ENCODE peak calls at places on chromosomes 11 and 22, in six cellular contexts. B is activated B cell treated with CpG ODN at 0.5 μM for 24 hours, C is cardiac muscle cell, S is EH, Y is substantia nigra, U is pons. F is an unnamed sample.

GRCh38 chr11:2988996-2989395 is 3.1 kb downstream of the NAP1L4 start:
- DNase-seq in B (no peak), C (no peak), S (peak), Y (no peak), U (no peak), F (no peak)

GRCh38 chr11:80241766-80242165 is 800.9 kb upstream of the TENM4 start:
- DNase-seq in B (no peak), C (no peak), S (no peak), Y (no peak), U (no peak), F (no peak)

GRCh38 chr11:116808262-116809175 is 14.6 kb downstream of the APOA4 start:
- DNase-seq in B (no peak), C (no peak), S (peak), Y (no peak), U (no peak), F (peak)

GRCh38 chr11:94860333-94860732 is 92.2 kb downstream of the AMOTL1 start:
- DNase-seq in B (no peak), C (no peak), S (no peak), Y (no peak), U (no peak), F (no peak)

GRCh38 chr11:60951909-60952741 is at the start of gene SLC15A3:
- DNase-seq in B (peak), C (no peak), S (peak), Y (peak), U (peak), F (peak)

GRCh38 chr11:109785714-109786113 is 307.5 kb upstream of the ZC3H12C start:
- DNase-seq in B (no peak), C (no peak), S (peak), Y (no peak), U (peak), F (no peak)

GRCh38 chr22:22030493-22031182 is 48.1 kb upstream of the TOP3B start:
- DNase-seq in B (peak), C (peak), S (peak), Y (no peak), U (no peak), F (no peak)

GRCh38 chr11:64592656-64593055 is 1.6 kb downstream of the SLC22A12 start:
- DNase-seq in B (no peak), C (no peak), S (no peak), Y (no peak), U (no peak), F (no peak)

GRCh38 chr11:130829801-130830562 is 86.3 kb downstream of the SNX19 start:
- DNase-seq in B (no peak), C (no peak), S (no peak), Y (peak), U (peak), F (no peak)

GRCh38 chr11:87038235-87038960 is 664 bp downstream of the TMEM135 start:
- DNase-seq in B (no peak), C (no peak), S (peak), Y (no peak), U (peak), F (no peak)